ENCODE peak calls at places on chromosomes 13 and 19, in seven cellular contexts. One of them, this sample, is unnamed.
A peak's percentile ranks its signal among the peaks of the same experiment; 100 is the strongest.

GRCh38 chr13:100581504-100581903 is 7.1 kb downstream of the GGACT start:
- DNase-seq in mesenchymal stem cell: no peak
- DNase-seq in spleen: no peak
- DNase-seq in NT2/D1: no peak
- DNase-seq in stomach: no peak
- DNase-seq in upper lobe of right lung: no peak
- DNase-seq in CD4-positive, alpha-beta memory T cell: no peak
- DNase-seq in this sample: no peak

GRCh38 chr19:5339470-5339949 is 1.1 kb downstream of the PTPRS start:
- DNase-seq in mesenchymal stem cell: no peak
- DNase-seq in spleen: no peak
- DNase-seq in NT2/D1: no peak
- DNase-seq in stomach: no peak
- DNase-seq in upper lobe of right lung: no peak
- DNase-seq in CD4-positive, alpha-beta memory T cell: no peak
- DNase-seq in this sample: no peak

GRCh38 chr13:49216334-49216733 is 3.8 kb upstream of the MLNR start:
- DNase-seq in mesenchymal stem cell: no peak
- DNase-seq in spleen: no peak
- DNase-seq in NT2/D1: no peak
- DNase-seq in stomach: no peak
- DNase-seq in upper lobe of right lung: no peak
- DNase-seq in CD4-positive, alpha-beta memory T cell: no peak
- DNase-seq in this sample: no peak

GRCh38 chr13:43304945-43305344 is 281.6 kb downstream of the DNAJC15 start:
- DNase-seq in mesenchymal stem cell: no peak
- DNase-seq in spleen: no peak
- DNase-seq in NT2/D1: no peak
- DNase-seq in stomach: no peak
- DNase-seq in upper lobe of right lung: no peak
- DNase-seq in CD4-positive, alpha-beta memory T cell: no peak
- DNase-seq in this sample: no peak

GRCh38 chr13:43528992-43529391 is 257.8 kb downstream of the ENOX1 start:
- DNase-seq in mesenchymal stem cell: peak; percentile 21
- DNase-seq in spleen: no peak
- DNase-seq in NT2/D1: no peak
- DNase-seq in stomach: no peak
- DNase-seq in upper lobe of right lung: no peak
- DNase-seq in CD4-positive, alpha-beta memory T cell: no peak
- DNase-seq in this sample: no peak

GRCh38 chr13:40101708-40102359 is 446.4 kb downstream of the COG6 start:
- DNase-seq in mesenchymal stem cell: no peak
- DNase-seq in spleen: no peak
- DNase-seq in NT2/D1: no peak
- DNase-seq in stomach: no peak
- DNase-seq in upper lobe of right lung: no peak
- DNase-seq in CD4-positive, alpha-beta memory T cell: no peak
- DNase-seq in this sample: no peak

GRCh38 chr13:45928843-45929242 is 77.3 kb upstream of the SIAH3 start:
- DNase-seq in mesenchymal stem cell: no peak
- DNase-seq in spleen: no peak
- DNase-seq in NT2/D1: no peak
- DNase-seq in stomach: no peak
- DNase-seq in upper lobe of right lung: no peak
- DNase-seq in CD4-positive, alpha-beta memory T cell: no peak
- DNase-seq in this sample: no peak

GRCh38 chr13:102538938-102539337 is 57.8 kb upstream of the TPP2 start:
- DNase-seq in mesenchymal stem cell: no peak
- DNase-seq in spleen: no peak
- DNase-seq in NT2/D1: no peak
- DNase-seq in stomach: no peak
- DNase-seq in upper lobe of right lung: no peak
- DNase-seq in CD4-positive, alpha-beta memory T cell: no peak
- DNase-seq in this sample: no peak

GRCh38 chr19:19214892-19215291 is 3.1 kb downstream of the NCAN start:
- DNase-seq in mesenchymal stem cell: peak; percentile 59
- DNase-seq in spleen: no peak
- DNase-seq in NT2/D1: peak; percentile 69
- DNase-seq in stomach: no peak
- DNase-seq in upper lobe of right lung: no peak
- DNase-seq in CD4-positive, alpha-beta memory T cell: no peak
- DNase-seq in this sample: no peak

GRCh38 chr19:48841571-48841970 is 5.3 kb upstream of the HSD17B14 start:
- DNase-seq in mesenchymal stem cell: no peak
- DNase-seq in spleen: no peak
- DNase-seq in NT2/D1: no peak
- DNase-seq in stomach: no peak
- DNase-seq in upper lobe of right lung: no peak
- DNase-seq in CD4-positive, alpha-beta memory T cell: no peak
- DNase-seq in this sample: no peak

GRCh38 chr13:43388282-43389034 is 365.1 kb downstream of the DNAJC15 start:
- DNase-seq in mesenchymal stem cell: no peak
- DNase-seq in spleen: no peak
- DNase-seq in NT2/D1: no peak
- DNase-seq in stomach: peak; percentile 47
- DNase-seq in upper lobe of right lung: no peak
- DNase-seq in CD4-positive, alpha-beta memory T cell: no peak
- DNase-seq in this sample: no peak

GRCh38 chr13:27796544-27797227 is 4.4 kb downstream of the GSX1 start:
- DNase-seq in mesenchymal stem cell: no peak
- DNase-seq in spleen: no peak
- DNase-seq in NT2/D1: no peak
- DNase-seq in stomach: no peak
- DNase-seq in upper lobe of right lung: no peak
- DNase-seq in CD4-positive, alpha-beta memory T cell: no peak
- DNase-seq in this sample: no peak

GRCh38 chr13:63731896-63732295 is 2316.2 kb upstream of the PCDH20 start:
- DNase-seq in mesenchymal stem cell: no peak
- DNase-seq in spleen: no peak
- DNase-seq in NT2/D1: no peak
- DNase-seq in stomach: peak; percentile 39
- DNase-seq in upper lobe of right lung: no peak
- DNase-seq in CD4-positive, alpha-beta memory T cell: no peak
- DNase-seq in this sample: no peak

GRCh38 chr13:77345150-77345780 is 18.4 kb upstream of the MYCBP2 start:
- DNase-seq in mesenchymal stem cell: no peak
- DNase-seq in spleen: no peak
- DNase-seq in NT2/D1: no peak
- DNase-seq in stomach: no peak
- DNase-seq in upper lobe of right lung: no peak
- DNase-seq in CD4-positive, alpha-beta memory T cell: peak; percentile 23
- DNase-seq in this sample: no peak

GRCh38 chr13:20197361-20197834 is 4.7 kb upstream of the GJB2 start:
- DNase-seq in mesenchymal stem cell: peak; percentile 59
- DNase-seq in spleen: no peak
- DNase-seq in NT2/D1: no peak
- DNase-seq in stomach: no peak
- DNase-seq in upper lobe of right lung: no peak
- DNase-seq in CD4-positive, alpha-beta memory T cell: peak; percentile 42
- DNase-seq in this sample: no peak

GRCh38 chr19:12769689-12770088 is 5.7 kb downstream of the HOOK2 start:
- DNase-seq in mesenchymal stem cell: no peak
- DNase-seq in spleen: no peak
- DNase-seq in NT2/D1: no peak
- DNase-seq in stomach: peak; percentile 54
- DNase-seq in upper lobe of right lung: peak; percentile 83
- DNase-seq in CD4-positive, alpha-beta memory T cell: peak; percentile 55
- DNase-seq in this sample: peak; percentile 77

GRCh38 chr19:31274266-31274963 is 74.8 kb downstream of the TSHZ3 start:
- DNase-seq in mesenchymal stem cell: no peak
- DNase-seq in spleen: peak; percentile 14
- DNase-seq in NT2/D1: no peak
- DNase-seq in stomach: no peak
- DNase-seq in upper lobe of right lung: peak; percentile 17
- DNase-seq in CD4-positive, alpha-beta memory T cell: no peak
- DNase-seq in this sample: peak; percentile 5

GRCh38 chr13:97228850-97229521 is 6.9 kb downstream of the MBNL2 start:
- DNase-seq in mesenchymal stem cell: no peak
- DNase-seq in spleen: no peak
- DNase-seq in NT2/D1: no peak
- DNase-seq in stomach: no peak
- DNase-seq in upper lobe of right lung: no peak
- DNase-seq in CD4-positive, alpha-beta memory T cell: no peak
- DNase-seq in this sample: no peak

DNA sequence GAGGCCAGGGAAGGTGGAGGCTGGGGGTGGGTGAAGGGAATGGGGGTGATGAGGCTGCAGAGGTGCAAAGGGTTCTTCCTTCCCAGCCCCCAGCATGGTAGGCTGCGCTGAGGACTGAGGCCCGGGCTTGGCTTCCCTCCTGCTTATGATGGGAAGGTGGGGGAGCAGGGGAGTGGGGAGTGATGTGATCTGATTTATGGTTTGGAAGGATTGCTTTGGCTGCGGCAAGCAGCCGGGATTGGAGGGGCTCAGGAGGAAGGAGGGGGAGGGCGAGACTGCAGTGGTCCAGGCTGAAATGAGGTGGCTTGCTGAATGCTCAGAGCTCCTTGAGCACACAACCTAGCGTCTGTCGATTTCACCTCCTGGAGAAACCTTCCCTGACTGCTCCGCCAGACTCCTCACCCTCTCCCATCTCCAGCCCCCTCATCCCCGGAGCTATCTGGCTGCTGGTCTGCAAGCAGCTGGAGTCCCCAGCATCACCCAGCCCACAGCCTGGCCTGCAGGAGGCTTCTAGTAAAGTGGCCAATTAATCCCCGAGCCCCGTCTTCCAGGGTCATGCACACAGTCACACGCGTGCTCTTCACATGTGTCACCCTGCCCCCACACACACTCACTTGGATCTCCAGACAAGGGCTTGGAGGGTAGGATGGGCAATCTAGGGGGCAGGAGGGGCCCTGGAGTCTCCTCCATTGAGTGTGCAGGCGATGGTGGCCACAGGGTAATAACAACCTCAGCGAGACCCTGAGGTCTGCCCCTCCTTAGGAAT is 733 bp upstream of the CLEC11A start:
- DNase-seq in mesenchymal stem cell: no peak
- DNase-seq in spleen: no peak
- DNase-seq in NT2/D1: no peak
- DNase-seq in stomach: no peak
- DNase-seq in upper lobe of right lung: no peak
- DNase-seq in CD4-positive, alpha-beta memory T cell: no peak
- DNase-seq in this sample: no peak
- H3K4me3 ChIP-seq in mesenchymal stem cell: peak overlapping the region; percentile 92
- H3K4me3 ChIP-seq in spleen: no peak overlapping the region
- H3K4me3 ChIP-seq in NT2/D1: peak overlapping the region; percentile 54
- H3K4me3 ChIP-seq in stomach: peak overlapping the region; percentile 62
- H3K4me3 ChIP-seq in upper lobe of right lung: peak overlapping the region; percentile 64
- H3K4me3 ChIP-seq in CD4-positive, alpha-beta memory T cell: no peak overlapping the region
- H3K4me3 ChIP-seq in this sample: peak overlapping the region; percentile 67

GRCh38 chr19:589693-590395 is at the start of gene HCN2:
- DNase-seq in mesenchymal stem cell: no peak
- DNase-seq in spleen: no peak
- DNase-seq in NT2/D1: no peak
- DNase-seq in stomach: no peak
- DNase-seq in upper lobe of right lung: no peak
- DNase-seq in CD4-positive, alpha-beta memory T cell: no peak
- DNase-seq in this sample: no peak
- H3K4me3 ChIP-seq in mesenchymal stem cell: no peak within 1 kb of the TSS
- H3K4me3 ChIP-seq in spleen: peak within 1 kb of the TSS; percentile 26
- H3K4me3 ChIP-seq in NT2/D1: peak within 1 kb of the TSS; percentile 32
- H3K4me3 ChIP-seq in stomach: peak within 1 kb of the TSS; percentile 26
- H3K4me3 ChIP-seq in upper lobe of right lung: no peak within 1 kb of the TSS
- H3K4me3 ChIP-seq in CD4-positive, alpha-beta memory T cell: no peak within 1 kb of the TSS
- H3K4me3 ChIP-seq in this sample: no peak within 1 kb of the TSS

DNA sequence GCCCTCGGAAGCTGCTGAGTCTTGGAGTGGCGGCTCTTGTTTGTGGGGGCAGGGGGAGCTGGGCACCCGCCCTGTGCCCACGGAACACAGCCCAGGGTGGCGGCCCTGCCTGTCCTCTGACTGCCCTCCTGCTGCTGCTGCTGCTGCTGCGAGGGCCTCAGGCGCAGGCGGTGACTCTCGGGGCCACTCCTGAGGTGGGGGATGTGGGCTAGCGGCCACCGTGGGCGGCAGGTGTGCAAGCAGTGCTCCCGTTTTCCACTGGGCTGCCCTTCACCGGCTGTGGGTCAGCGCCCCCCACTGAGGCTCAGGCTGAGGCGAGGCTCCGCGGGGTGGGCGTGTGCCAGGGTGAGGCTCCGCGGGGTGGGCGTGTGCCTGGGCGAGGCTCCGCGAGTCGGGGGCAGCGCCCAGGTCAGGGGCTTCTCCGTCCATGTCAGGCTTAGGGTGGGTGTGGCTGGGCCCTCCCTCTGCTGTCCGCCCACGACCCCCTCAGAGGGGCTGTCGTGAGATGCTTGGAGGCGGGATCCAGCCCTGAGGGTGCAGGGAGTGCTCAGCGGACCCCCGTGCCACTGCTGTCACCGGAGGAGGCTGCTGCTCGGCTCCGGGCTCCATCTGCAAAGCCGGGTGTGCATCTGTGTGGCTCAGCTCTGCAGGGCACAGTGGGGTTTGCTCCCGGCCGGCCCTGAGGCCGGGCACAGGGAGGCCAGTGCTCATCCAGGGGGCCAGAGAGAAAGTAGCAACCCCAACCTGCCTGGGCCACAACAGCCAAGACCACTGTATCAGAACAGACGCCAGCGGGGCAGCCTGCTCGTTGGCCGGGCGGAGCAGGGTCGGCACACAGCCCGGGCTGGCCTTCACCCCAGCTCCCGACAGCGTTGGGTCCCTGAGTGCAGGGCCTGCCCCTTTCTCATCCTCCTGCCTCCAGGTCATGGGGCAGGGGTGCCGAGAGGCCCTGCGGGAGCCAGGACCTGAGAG is 14.5 kb downstream of the CSNK1G2 start:
- DNase-seq in mesenchymal stem cell: no peak
- DNase-seq in spleen: no peak
- DNase-seq in NT2/D1: no peak
- DNase-seq in stomach: no peak
- DNase-seq in upper lobe of right lung: no peak
- DNase-seq in CD4-positive, alpha-beta memory T cell: no peak
- DNase-seq in this sample: no peak
- H3K4me3 ChIP-seq in mesenchymal stem cell: no peak overlapping the region
- H3K4me3 ChIP-seq in spleen: no peak overlapping the region
- H3K4me3 ChIP-seq in NT2/D1: no peak overlapping the region
- H3K4me3 ChIP-seq in stomach: no peak overlapping the region
- H3K4me3 ChIP-seq in upper lobe of right lung: no peak overlapping the region
- H3K4me3 ChIP-seq in CD4-positive, alpha-beta memory T cell: no peak overlapping the region
- H3K4me3 ChIP-seq in this sample: no peak overlapping the region

GRCh38 chr19:6753178-6754031 is 13.8 kb downstream of the SH2D3A start:
- DNase-seq in mesenchymal stem cell: peak; percentile 50
- DNase-seq in spleen: peak; percentile 95
- DNase-seq in NT2/D1: peak; percentile 92
- DNase-seq in stomach: peak; percentile 87
- DNase-seq in upper lobe of right lung: peak; percentile 91
- DNase-seq in CD4-positive, alpha-beta memory T cell: peak; percentile 72
- DNase-seq in this sample: peak; percentile 91
- H3K4me3 ChIP-seq in mesenchymal stem cell: peak overlapping the region; percentile 74
- H3K4me3 ChIP-seq in spleen: peak overlapping the region; percentile 37
- H3K4me3 ChIP-seq in NT2/D1: peak overlapping the region; percentile 41
- H3K4me3 ChIP-seq in stomach: peak overlapping the region; percentile 49
- H3K4me3 ChIP-seq in upper lobe of right lung: peak overlapping the region; percentile 30
- H3K4me3 ChIP-seq in CD4-positive, alpha-beta memory T cell: no peak overlapping the region
- H3K4me3 ChIP-seq in this sample: peak overlapping the region; percentile 50

DNA sequence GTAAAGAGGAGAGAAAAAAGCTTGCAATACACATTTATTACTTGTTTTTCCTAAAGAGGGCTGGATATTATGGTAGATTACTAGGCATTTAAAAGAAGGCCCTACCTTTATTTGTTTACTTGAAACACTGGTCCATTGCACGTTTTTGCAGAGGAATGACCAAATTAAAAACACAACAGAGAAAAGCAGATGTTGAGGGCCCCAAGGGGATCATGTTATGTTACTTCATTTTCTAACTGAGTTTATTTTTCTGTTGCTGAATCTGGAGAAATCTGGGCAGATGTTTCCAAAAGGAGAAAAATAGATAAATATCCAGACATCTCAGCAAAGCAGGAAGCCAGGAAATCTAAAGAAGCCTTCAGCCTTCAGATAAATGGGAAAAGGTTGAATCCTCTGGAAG is 353.0 kb downstream of the NDFIP2 start:
- DNase-seq in mesenchymal stem cell: no peak
- DNase-seq in spleen: no peak
- DNase-seq in NT2/D1: no peak
- DNase-seq in stomach: no peak
- DNase-seq in upper lobe of right lung: no peak
- DNase-seq in CD4-positive, alpha-beta memory T cell: no peak
- DNase-seq in this sample: no peak
- H3K4me3 ChIP-seq in mesenchymal stem cell: no peak overlapping the region
- H3K4me3 ChIP-seq in spleen: no peak overlapping the region
- H3K4me3 ChIP-seq in NT2/D1: no peak overlapping the region
- H3K4me3 ChIP-seq in stomach: no peak overlapping the region
- H3K4me3 ChIP-seq in upper lobe of right lung: no peak overlapping the region
- H3K4me3 ChIP-seq in CD4-positive, alpha-beta memory T cell: no peak overlapping the region
- H3K4me3 ChIP-seq in this sample: no peak overlapping the region

This sample was measured in lower lobe of right lung.